ENCODE peak calls at places on chromosome 19, in seven cellular contexts. O is trophoblast cell, U is IMR-90, W is mesendoderm, B is neuronal stem cell, G is mesenchymal stem cell, M is H9. P is an unnamed sample.

GRCh38 chr19:45955905-45956608 is 17.6 kb downstream of the NOVA2 start:
- DNase-seq in O (no peak), U (peak), W (peak), B (no peak), G (no peak), M (no peak), P (no peak)

GRCh38 chr19:18304194-18304495 is 18.7 kb downstream of the LSM4 start:
- DNase-seq in O (no peak), U (no peak), W (no peak), B (no peak), G (no peak), M (no peak), P (no peak)

GRCh38 chr19:51830263-51830662 is 35.3 kb downstream of the FPR3 start:
- DNase-seq in O (peak), U (no peak), W (peak), B (no peak), G (no peak), M (no peak), P (no peak)

GRCh38 chr19:38737297-38737865 is 6.9 kb downstream of the CAPN12 start:
- DNase-seq in O (no peak), U (no peak), W (no peak), B (no peak), G (no peak), M (no peak), P (no peak)

GRCh38 chr19:1360818-1361461 is 22.8 kb upstream of the NDUFS7 start:
- DNase-seq in O (no peak), U (peak), W (no peak), B (no peak), G (no peak), M (no peak), P (no peak)

GRCh38 chr19:32123355-32123940 is 222.0 kb upstream of the ZNF507 start:
- DNase-seq in O (no peak), U (no peak), W (no peak), B (no peak), G (no peak), M (no peak), P (peak)

GRCh38 chr19:55172741-55173140 is 6.3 kb upstream of the DNAAF3 start:
- DNase-seq in O (peak), U (peak), W (no peak), B (no peak), G (peak), M (no peak), P (no peak)

GRCh38 chr19:19256072-19256969 is 16.8 kb downstream of the TM6SF2 start:
- DNase-seq in O (no peak), U (no peak), W (peak), B (no peak), G (no peak), M (no peak), P (no peak)

GRCh38 chr19:45821570-45821969 is 6.5 kb upstream of the RSPH6A start:
- DNase-seq in O (no peak), U (no peak), W (no peak), B (no peak), G (no peak), M (no peak), P (no peak)

GRCh38 chr19:7255119-7255518 is 39.1 kb downstream of the INSR start:
- DNase-seq in O (no peak), U (no peak), W (no peak), B (no peak), G (no peak), M (no peak), P (no peak)

GRCh38 chr19:17262557-17262956 is 2.0 kb downstream of the USHBP1 start:
- DNase-seq in O (no peak), U (no peak), W (no peak), B (no peak), G (no peak), M (no peak), P (no peak)
- H3K23ac ChIP-seq in O (no peak), U (no peak), W (no peak), B (no peak), G (no peak), M (no peak), P (no peak)

GRCh38 chr19:8629996-8630683 is at the start of gene NFILZ:
- DNase-seq in O (no peak), U (no peak), W (no peak), B (no peak), G (no peak), M (no peak), P (no peak)

GRCh38 chr19:8630796-8631424 is 477 bp downstream of the NFILZ start:
- DNase-seq in O (no peak), U (no peak), W (no peak), B (no peak), G (no peak), M (no peak), P (no peak)

GRCh38 chr19:8635422-8635821 is 5.0 kb downstream of the NFILZ start:
- DNase-seq in O (peak), U (peak), W (no peak), B (no peak), G (no peak), M (no peak), P (no peak)

GRCh38 chr19:8629184-8629583 is 1.2 kb upstream of the NFILZ start:
- DNase-seq in O (no peak), U (no peak), W (no peak), B (no peak), G (no peak), M (no peak), P (no peak)

GRCh38 chr19:8631425-8631819 is 989 bp downstream of the NFILZ start:
- DNase-seq in O (no peak), U (peak), W (peak), B (peak), G (peak), M (no peak), P (no peak)
- H3K23ac ChIP-seq in O (no peak), U (no peak), W (no peak), B (no peak), G (no peak), M (no peak), P (no peak)

DNA sequence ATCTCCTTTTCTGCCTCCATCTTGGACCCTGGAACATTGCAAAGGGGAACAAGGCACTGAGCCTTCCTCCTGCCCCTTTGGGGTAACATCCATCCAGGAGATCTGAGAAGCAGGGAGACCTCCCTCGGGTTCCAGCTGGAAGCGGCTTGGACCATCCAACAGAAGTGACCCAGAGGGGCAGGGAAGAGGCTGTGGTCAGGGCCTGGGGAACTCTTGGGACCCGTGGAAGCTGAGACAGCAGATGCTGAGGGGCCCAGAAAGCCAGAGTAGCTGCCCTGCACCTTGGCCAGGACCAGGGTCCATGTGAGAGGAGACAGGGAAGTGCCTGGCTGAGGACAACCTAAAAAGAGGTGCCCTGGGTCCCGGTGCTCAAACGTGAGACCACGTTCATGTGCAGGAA is 21.9 kb upstream of the KCTD15 start:
- DNase-seq in O (no peak), U (no peak), W (no peak), B (no peak), G (no peak), M (no peak), P (no peak)
- H3K23ac ChIP-seq in O (no peak), U (no peak), W (no peak), B (peak), G (no peak), M (no peak), P (no peak)

DNA sequence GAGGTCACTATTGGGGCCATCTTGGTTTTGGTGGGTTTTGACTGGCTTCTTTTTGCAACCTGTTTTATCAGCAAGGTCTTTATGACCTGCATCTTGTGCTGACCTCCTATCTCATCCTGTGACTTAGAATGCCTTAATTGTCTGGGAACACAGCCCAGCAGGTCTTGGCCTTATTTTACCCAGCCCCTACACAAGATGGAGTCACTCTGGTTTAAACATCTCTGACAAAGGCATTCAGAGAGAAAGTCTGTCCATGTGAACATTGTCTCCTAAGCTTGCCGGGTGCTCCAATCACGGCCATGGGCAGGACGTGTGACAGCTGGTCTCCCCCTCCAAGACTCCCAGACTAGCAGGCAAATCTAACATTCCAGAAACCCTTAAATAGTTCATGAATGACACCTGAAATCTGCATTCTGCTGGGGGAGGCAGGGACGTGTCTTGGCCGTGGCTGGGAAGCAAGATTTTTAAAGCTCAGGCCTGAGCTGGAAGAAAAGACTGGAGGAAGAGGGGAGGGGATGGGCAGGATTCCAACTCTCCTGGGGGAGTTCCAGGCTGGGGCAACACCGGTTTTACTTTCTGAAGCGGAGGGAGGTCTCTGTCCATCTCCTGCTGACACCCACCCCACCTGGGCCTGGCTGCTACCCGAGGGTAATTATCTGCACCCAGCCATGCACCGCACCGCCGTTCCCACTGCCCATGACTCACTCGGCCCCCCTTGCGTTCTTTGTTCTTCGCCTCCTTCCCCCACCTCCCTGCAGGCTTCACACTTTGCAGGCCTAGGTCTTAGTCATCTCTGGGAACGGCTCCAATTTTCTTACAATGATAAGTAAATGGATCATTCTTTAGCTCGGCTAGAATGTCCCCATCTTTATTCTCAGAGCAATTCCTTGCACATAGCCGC is 11.5 kb upstream of the OR1M1 start:
- DNase-seq in O (peak), U (peak), W (peak), B (peak), G (peak), M (peak), P (peak)
- H3K23ac ChIP-seq in O (no peak), U (no peak), W (no peak), B (no peak), G (no peak), M (no peak), P (no peak)

DNA sequence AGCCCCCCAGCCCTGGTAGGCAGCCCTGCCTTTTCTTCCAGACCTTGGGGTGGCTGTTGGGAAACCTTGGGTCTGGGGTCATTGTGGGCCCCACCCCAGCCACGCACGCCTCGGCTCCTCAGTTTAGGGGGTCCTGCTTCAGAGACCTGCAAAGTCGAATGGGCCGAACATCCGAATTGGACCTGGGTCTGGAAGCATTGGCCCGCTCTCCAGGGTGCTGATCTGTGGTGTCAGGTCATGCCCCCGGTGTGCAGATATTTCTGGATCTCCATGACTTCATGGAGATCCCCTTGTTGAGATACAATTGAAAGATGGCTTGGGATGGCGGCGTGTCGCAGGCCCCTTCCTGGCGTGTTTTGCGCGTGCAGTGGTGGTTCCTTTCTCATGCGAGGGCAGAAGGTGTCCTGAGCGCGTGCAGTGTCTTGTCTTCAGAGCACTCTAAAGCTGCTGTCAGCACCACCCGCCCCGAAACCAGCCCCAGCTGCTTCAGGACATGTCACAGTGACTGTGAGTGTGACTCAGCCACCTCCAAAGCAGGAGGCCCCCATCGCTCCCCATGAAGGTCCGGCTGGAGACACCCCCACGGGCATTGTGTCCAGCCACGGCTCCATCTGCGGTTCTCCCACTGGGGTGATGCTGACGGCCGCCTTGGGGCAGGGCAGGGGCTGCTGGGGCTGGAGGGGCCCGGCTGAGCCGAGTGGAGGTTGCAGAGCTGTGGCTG is 112.7 kb downstream of the KDM4B start:
- DNase-seq in O (no peak), U (no peak), W (no peak), B (no peak), G (no peak), M (no peak), P (no peak)
- H3K23ac ChIP-seq in O (no peak), U (no peak), W (no peak), B (peak), G (no peak), M (no peak), P (no peak)

GRCh38 chr19:2420490-2420889 is 6.9 kb downstream of the TIMM13 start:
- DNase-seq in O (no peak), U (no peak), W (no peak), B (no peak), G (no peak), M (no peak), P (no peak)

GRCh38 chr19:2422951-2423880 is 4.2 kb downstream of the TIMM13 start:
- DNase-seq in O (no peak), U (no peak), W (no peak), B (no peak), G (no peak), M (no peak), P (no peak)

GRCh38 chr19:2419754-2420153 is 7.6 kb downstream of the TIMM13 start:
- DNase-seq in O (no peak), U (no peak), W (no peak), B (no peak), G (no peak), M (no peak), P (no peak)

GRCh38 chr19:2423913-2424685 is 3.3 kb downstream of the TIMM13 start:
- DNase-seq in O (no peak), U (no peak), W (no peak), B (no peak), G (no peak), M (peak), P (no peak)

GRCh38 chr19:2421581-2422306 is 5.6 kb downstream of the TIMM13 start:
- DNase-seq in O (no peak), U (no peak), W (no peak), B (no peak), G (no peak), M (peak), P (no peak)
- H3K23ac ChIP-seq in O (no peak), U (no peak), W (no peak), B (peak), G (no peak), M (no peak), P (no peak)

GRCh38 chr19:39971380-39971841 is 446 bp downstream of the PSMC4 start:
- DNase-seq in O (peak), U (no peak), W (peak), B (no peak), G (peak), M (no peak), P (no peak)
- H3K23ac ChIP-seq in O (no peak), U (peak), W (peak), B (no peak), G (no peak), M (no peak), P (no peak)

GRCh38 chr19:34259367-34259865 is 5.1 kb downstream of the GARRE1 start:
- DNase-seq in O (no peak), U (peak), W (no peak), B (no peak), G (no peak), M (no peak), P (no peak)
- H3K23ac ChIP-seq in O (peak), U (peak), W (no peak), B (no peak), G (no peak), M (no peak), P (no peak)

P was measured in H1.